ENCODE peak calls at places on chromosomes 16 and 17, in ten cellular contexts. W is CD8-positive, alpha-beta memory T cell; R is HT-29; U is mesenteric fat pad; L is NCI-H748 treated with DMSO at 0.1 percent for 48 hours; E is activated naive CD4-positive, alpha-beta T cell; A is GM19239; Y is AG08396; F is A549; H is thoracic aorta. C is an unnamed sample.

GRCh38 chr16:77833906-77834599 is 45.7 kb downstream of the VAT1L start:
- DNase-seq in H (no peak), Y (peak), E (no peak), U (no peak), L (no peak), F (no peak), A (no peak), R (no peak), W (no peak), C (no peak)

GRCh38 chr17:75906143-75906884 is 1.6 kb upstream of the MRPL38 start:
- DNase-seq in Y (no peak), W (no peak), F (no peak), R (no peak), L (no peak), A (no peak), H (no peak), E (no peak), U (no peak), C (no peak)

GRCh38 chr17:45096926-45097325 is 35.4 kb downstream of the PLCD3 start:
- DNase-seq in H (no peak), W (no peak), U (no peak), E (no peak), L (no peak), A (no peak), F (no peak), Y (no peak), R (no peak), C (no peak)

GRCh38 chr16:53429221-53429943 is 4.9 kb upstream of the RBL2 start:
- DNase-seq in E (no peak), A (no peak), F (no peak), H (no peak), W (no peak), Y (peak), L (no peak), R (peak), U (no peak), C (peak)

GRCh38 chr16:55569025-55569424 is 2.5 kb downstream of the CAPNS2 start:
- DNase-seq in W (no peak), H (no peak), U (no peak), A (no peak), R (no peak), Y (no peak), E (no peak), F (no peak), L (no peak), C (no peak)

GRCh38 chr17:62100050-62100449 is 35.0 kb upstream of the MED13 start:
- DNase-seq in Y (no peak), E (no peak), R (no peak), A (no peak), U (no peak), F (no peak), L (no peak), W (no peak), H (no peak), C (no peak)

GRCh38 chr17:63976702-63977101 is 4.0 kb upstream of the SCN4A start:
- DNase-seq in H (no peak), L (no peak), E (no peak), R (no peak), A (no peak), F (no peak), Y (no peak), W (no peak), U (no peak), C (no peak)

GRCh38 chr16:50151744-50152143 is 1.4 kb upstream of the TENT4B start:
- DNase-seq in A (no peak), W (no peak), U (peak), H (no peak), F (no peak), L (no peak), E (no peak), Y (no peak), R (no peak), C (no peak)

GRCh38 chr17:78501241-78502036 is 75.8 kb downstream of the DNAH17 start:
- DNase-seq in F (no peak), R (no peak), U (no peak), A (no peak), E (no peak), L (no peak), H (no peak), Y (no peak), W (no peak), C (no peak)

GRCh38 chr17:28849281-28849680 is 5.5 kb upstream of the ERAL1 start:
- DNase-seq in W (no peak), R (no peak), F (peak), A (no peak), H (no peak), E (no peak), Y (no peak), U (no peak), L (no peak), C (no peak)

GRCh38 chr17:7885357-7886226 is 3.0 kb upstream of the CHD3 start:
- DNase-seq in R (peak), A (peak), W (peak), E (no peak), Y (peak), U (no peak), L (peak), H (no peak), F (peak), C (no peak)

GRCh38 chr16:31248344-31248743 is 11.4 kb upstream of the ITGAM start:
- DNase-seq in W (no peak), E (no peak), Y (no peak), R (no peak), U (no peak), F (no peak), H (no peak), A (no peak), L (no peak), C (no peak)

GRCh38 chr17:17351356-17351891 is 48.3 kb downstream of the NT5M start:
- DNase-seq in U (peak), H (no peak), L (no peak), A (no peak), E (no peak), W (no peak), F (no peak), R (no peak), Y (no peak), C (no peak)

GRCh38 chr16:86355951-86356350 is 154.4 kb upstream of the FOXF1 start:
- DNase-seq in A (no peak), R (no peak), U (no peak), E (no peak), W (no peak), Y (no peak), L (no peak), F (no peak), H (no peak), C (no peak)

GRCh38 chr16:79191933-79192332 is 408.6 kb downstream of the MAF start:
- DNase-seq in W (no peak), Y (no peak), L (no peak), F (no peak), E (no peak), A (no peak), R (no peak), U (no peak), H (no peak), C (no peak)

GRCh38 chr16:2858245-2859025 is 465 bp upstream of the PRSS22 start:
- DNase-seq in W (no peak), F (no peak), U (no peak), A (no peak), E (no peak), Y (no peak), H (no peak), L (no peak), R (peak), C (no peak)

GRCh38 chr17:48056879-48057278 is 8.7 kb downstream of the NFE2L1 start:
- DNase-seq in W (no peak), F (no peak), A (no peak), L (no peak), H (no peak), Y (no peak), U (peak), E (no peak), R (no peak), C (no peak)

C was measured in DMS 273 treated with DMSO at 0.1 percent for 48 hours.